ENCODE peak calls at places on chromosomes 6 and 20, in six cellular contexts. One of them, this sample, is unnamed.

GRCh38 chr6:3687847-3688246 is 63.7 kb downstream of the PXDC1 start:
- DNase-seq in GM10248: no peak
- DNase-seq in posterior vena cava: no peak
- DNase-seq in upper lobe of left lung: no peak
- DNase-seq in fibroblast of pulmonary artery: no peak
- DNase-seq in stimulated activated CD4-positive, alpha-beta T cell treated with anti-CD3 and anti-CD28 coated beads, Interleukin-15, amount 100 ng/mL, for 1 hour: no peak
- DNase-seq in this sample: no peak

GRCh38 chr6:54579011-54579410 is 267.6 kb upstream of the FAM83B start:
- DNase-seq in GM10248: no peak
- DNase-seq in posterior vena cava: no peak
- DNase-seq in upper lobe of left lung: no peak
- DNase-seq in fibroblast of pulmonary artery: no peak
- DNase-seq in stimulated activated CD4-positive, alpha-beta T cell treated with anti-CD3 and anti-CD28 coated beads, Interleukin-15, amount 100 ng/mL, for 1 hour: no peak
- DNase-seq in this sample: no peak

GRCh38 chr6:13332349-13332706 is 4.0 kb upstream of the TBC1D7 start:
- DNase-seq in GM10248: no peak
- DNase-seq in posterior vena cava: no peak
- DNase-seq in upper lobe of left lung: no peak
- DNase-seq in fibroblast of pulmonary artery: no peak
- DNase-seq in stimulated activated CD4-positive, alpha-beta T cell treated with anti-CD3 and anti-CD28 coated beads, Interleukin-15, amount 100 ng/mL, for 1 hour: no peak
- DNase-seq in this sample: no peak

GRCh38 chr20:60883517-60883916 is 368.5 kb upstream of the CDH4 start:
- DNase-seq in GM10248: no peak
- DNase-seq in posterior vena cava: no peak
- DNase-seq in upper lobe of left lung: no peak
- DNase-seq in fibroblast of pulmonary artery: no peak
- DNase-seq in stimulated activated CD4-positive, alpha-beta T cell treated with anti-CD3 and anti-CD28 coated beads, Interleukin-15, amount 100 ng/mL, for 1 hour: no peak
- DNase-seq in this sample: no peak

GRCh38 chr6:40931927-40932326 is 107.1 kb downstream of the UNC5CL start:
- DNase-seq in GM10248: no peak
- DNase-seq in posterior vena cava: no peak
- DNase-seq in upper lobe of left lung: no peak
- DNase-seq in fibroblast of pulmonary artery: peak
- DNase-seq in stimulated activated CD4-positive, alpha-beta T cell treated with anti-CD3 and anti-CD28 coated beads, Interleukin-15, amount 100 ng/mL, for 1 hour: no peak
- DNase-seq in this sample: no peak

GRCh38 chr20:44643596-44644383 is 7.7 kb downstream of the ADA start:
- DNase-seq in GM10248: no peak
- DNase-seq in posterior vena cava: peak
- DNase-seq in upper lobe of left lung: peak
- DNase-seq in fibroblast of pulmonary artery: peak
- DNase-seq in stimulated activated CD4-positive, alpha-beta T cell treated with anti-CD3 and anti-CD28 coated beads, Interleukin-15, amount 100 ng/mL, for 1 hour: peak
- DNase-seq in this sample: no peak

GRCh38 chr6:127384007-127384406 is 40.6 kb upstream of the ECHDC1 start:
- DNase-seq in GM10248: no peak
- DNase-seq in posterior vena cava: no peak
- DNase-seq in upper lobe of left lung: no peak
- DNase-seq in fibroblast of pulmonary artery: peak
- DNase-seq in stimulated activated CD4-positive, alpha-beta T cell treated with anti-CD3 and anti-CD28 coated beads, Interleukin-15, amount 100 ng/mL, for 1 hour: no peak
- DNase-seq in this sample: no peak

GRCh38 chr6:7684076-7684475 is 41.8 kb upstream of the BMP6 start:
- DNase-seq in GM10248: no peak
- DNase-seq in posterior vena cava: no peak
- DNase-seq in upper lobe of left lung: no peak
- DNase-seq in fibroblast of pulmonary artery: no peak
- DNase-seq in stimulated activated CD4-positive, alpha-beta T cell treated with anti-CD3 and anti-CD28 coated beads, Interleukin-15, amount 100 ng/mL, for 1 hour: no peak
- DNase-seq in this sample: no peak

GRCh38 chr20:31862157-31862470 is 8.2 kb downstream of the DUSP15 start:
- DNase-seq in GM10248: no peak
- DNase-seq in posterior vena cava: peak
- DNase-seq in upper lobe of left lung: no peak
- DNase-seq in fibroblast of pulmonary artery: no peak
- DNase-seq in stimulated activated CD4-positive, alpha-beta T cell treated with anti-CD3 and anti-CD28 coated beads, Interleukin-15, amount 100 ng/mL, for 1 hour: no peak
- DNase-seq in this sample: no peak

GRCh38 chr20:63365601-63366509 is 4.7 kb upstream of the CHRNA4 start:
- DNase-seq in GM10248: no peak
- DNase-seq in posterior vena cava: no peak
- DNase-seq in upper lobe of left lung: no peak
- DNase-seq in fibroblast of pulmonary artery: no peak
- DNase-seq in stimulated activated CD4-positive, alpha-beta T cell treated with anti-CD3 and anti-CD28 coated beads, Interleukin-15, amount 100 ng/mL, for 1 hour: no peak
- DNase-seq in this sample: no peak

GRCh38 chr6:32522302-32523047 is 7.6 kb downstream of the HLA-DRB5 start:
- DNase-seq in GM10248: no peak
- DNase-seq in posterior vena cava: no peak
- DNase-seq in upper lobe of left lung: no peak
- DNase-seq in fibroblast of pulmonary artery: no peak
- DNase-seq in stimulated activated CD4-positive, alpha-beta T cell treated with anti-CD3 and anti-CD28 coated beads, Interleukin-15, amount 100 ng/mL, for 1 hour: no peak
- DNase-seq in this sample: no peak

GRCh38 chr6:92201618-92202017 is 1217.7 kb downstream of the EPHA7 start:
- DNase-seq in GM10248: no peak
- DNase-seq in posterior vena cava: no peak
- DNase-seq in upper lobe of left lung: no peak
- DNase-seq in fibroblast of pulmonary artery: no peak
- DNase-seq in stimulated activated CD4-positive, alpha-beta T cell treated with anti-CD3 and anti-CD28 coated beads, Interleukin-15, amount 100 ng/mL, for 1 hour: no peak
- DNase-seq in this sample: no peak

GRCh38 chr6:53528107-53528506 is 16.8 kb downstream of the GCLC start:
- DNase-seq in GM10248: no peak
- DNase-seq in posterior vena cava: no peak
- DNase-seq in upper lobe of left lung: no peak
- DNase-seq in fibroblast of pulmonary artery: no peak
- DNase-seq in stimulated activated CD4-positive, alpha-beta T cell treated with anti-CD3 and anti-CD28 coated beads, Interleukin-15, amount 100 ng/mL, for 1 hour: no peak
- DNase-seq in this sample: no peak

GRCh38 chr6:35343092-35343834 is 905 bp downstream of the PPARD start:
- DNase-seq in GM10248: no peak
- DNase-seq in posterior vena cava: peak
- DNase-seq in upper lobe of left lung: peak
- DNase-seq in fibroblast of pulmonary artery: peak
- DNase-seq in stimulated activated CD4-positive, alpha-beta T cell treated with anti-CD3 and anti-CD28 coated beads, Interleukin-15, amount 100 ng/mL, for 1 hour: no peak
- DNase-seq in this sample: no peak

GRCh38 chr6:111263837-111264236 is 176.5 kb downstream of the SLC16A10 start:
- DNase-seq in GM10248: no peak
- DNase-seq in posterior vena cava: no peak
- DNase-seq in upper lobe of left lung: no peak
- DNase-seq in fibroblast of pulmonary artery: peak
- DNase-seq in stimulated activated CD4-positive, alpha-beta T cell treated with anti-CD3 and anti-CD28 coated beads, Interleukin-15, amount 100 ng/mL, for 1 hour: no peak
- DNase-seq in this sample: no peak

GRCh38 chr20:48791014-48791413 is 36.8 kb downstream of the PREX1 start:
- DNase-seq in GM10248: no peak
- DNase-seq in posterior vena cava: no peak
- DNase-seq in upper lobe of left lung: no peak
- DNase-seq in fibroblast of pulmonary artery: no peak
- DNase-seq in stimulated activated CD4-positive, alpha-beta T cell treated with anti-CD3 and anti-CD28 coated beads, Interleukin-15, amount 100 ng/mL, for 1 hour: no peak
- DNase-seq in this sample: no peak

GRCh38 chr6:18215436-18215835 is 48.9 kb downstream of the DEK start:
- DNase-seq in GM10248: no peak
- DNase-seq in posterior vena cava: no peak
- DNase-seq in upper lobe of left lung: no peak
- DNase-seq in fibroblast of pulmonary artery: no peak
- DNase-seq in stimulated activated CD4-positive, alpha-beta T cell treated with anti-CD3 and anti-CD28 coated beads, Interleukin-15, amount 100 ng/mL, for 1 hour: no peak
- DNase-seq in this sample: no peak

GRCh38 chr6:42984924-42985475 is 630 bp downstream of the PPP2R5D start:
- DNase-seq in GM10248: no peak
- DNase-seq in posterior vena cava: no peak
- DNase-seq in upper lobe of left lung: no peak
- DNase-seq in fibroblast of pulmonary artery: no peak
- DNase-seq in stimulated activated CD4-positive, alpha-beta T cell treated with anti-CD3 and anti-CD28 coated beads, Interleukin-15, amount 100 ng/mL, for 1 hour: no peak
- DNase-seq in this sample: no peak

GRCh38 chr6:32885698-32886286 is 31.8 kb downstream of the PSMB9 start:
- DNase-seq in GM10248: peak
- DNase-seq in posterior vena cava: no peak
- DNase-seq in upper lobe of left lung: no peak
- DNase-seq in fibroblast of pulmonary artery: peak
- DNase-seq in stimulated activated CD4-positive, alpha-beta T cell treated with anti-CD3 and anti-CD28 coated beads, Interleukin-15, amount 100 ng/mL, for 1 hour: no peak
- DNase-seq in this sample: peak

GRCh38 chr20:54794110-54794509 is 318.7 kb downstream of the DOK5 start:
- DNase-seq in GM10248: no peak
- DNase-seq in posterior vena cava: no peak
- DNase-seq in upper lobe of left lung: no peak
- DNase-seq in fibroblast of pulmonary artery: no peak
- DNase-seq in stimulated activated CD4-positive, alpha-beta T cell treated with anti-CD3 and anti-CD28 coated beads, Interleukin-15, amount 100 ng/mL, for 1 hour: no peak
- DNase-seq in this sample: no peak

GRCh38 chr6:37860226-37860839 is 40.8 kb downstream of the ZFAND3 start:
- DNase-seq in GM10248: no peak
- DNase-seq in posterior vena cava: no peak
- DNase-seq in upper lobe of left lung: no peak
- DNase-seq in fibroblast of pulmonary artery: peak
- DNase-seq in stimulated activated CD4-positive, alpha-beta T cell treated with anti-CD3 and anti-CD28 coated beads, Interleukin-15, amount 100 ng/mL, for 1 hour: no peak
- DNase-seq in this sample: peak

GRCh38 chr6:119349341-119350201 is at the start of gene MAN1A1:
- DNase-seq in GM10248: peak
- DNase-seq in posterior vena cava: peak
- DNase-seq in upper lobe of left lung: peak
- DNase-seq in fibroblast of pulmonary artery: peak
- DNase-seq in stimulated activated CD4-positive, alpha-beta T cell treated with anti-CD3 and anti-CD28 coated beads, Interleukin-15, amount 100 ng/mL, for 1 hour: peak
- DNase-seq in this sample: peak

GRCh38 chr20:12058201-12058600 is 140.5 kb downstream of the BTBD3 start:
- DNase-seq in GM10248: no peak
- DNase-seq in posterior vena cava: no peak
- DNase-seq in upper lobe of left lung: no peak
- DNase-seq in fibroblast of pulmonary artery: no peak
- DNase-seq in stimulated activated CD4-positive, alpha-beta T cell treated with anti-CD3 and anti-CD28 coated beads, Interleukin-15, amount 100 ng/mL, for 1 hour: no peak
- DNase-seq in this sample: no peak

GRCh38 chr6:107122748-107123147 is 7.4 kb upstream of the BEND3 start:
- DNase-seq in GM10248: no peak
- DNase-seq in posterior vena cava: no peak
- DNase-seq in upper lobe of left lung: no peak
- DNase-seq in fibroblast of pulmonary artery: no peak
- DNase-seq in stimulated activated CD4-positive, alpha-beta T cell treated with anti-CD3 and anti-CD28 coated beads, Interleukin-15, amount 100 ng/mL, for 1 hour: no peak
- DNase-seq in this sample: no peak

GRCh38 chr6:126761854-126762253 is 356.6 kb upstream of the RSPO3 start:
- DNase-seq in GM10248: no peak
- DNase-seq in posterior vena cava: no peak
- DNase-seq in upper lobe of left lung: no peak
- DNase-seq in fibroblast of pulmonary artery: no peak
- DNase-seq in stimulated activated CD4-positive, alpha-beta T cell treated with anti-CD3 and anti-CD28 coated beads, Interleukin-15, amount 100 ng/mL, for 1 hour: no peak
- DNase-seq in this sample: no peak

GRCh38 chr6:104638841-104639290 is 220.9 kb downstream of the HACE1 start:
- DNase-seq in GM10248: no peak
- DNase-seq in posterior vena cava: no peak
- DNase-seq in upper lobe of left lung: peak
- DNase-seq in fibroblast of pulmonary artery: peak
- DNase-seq in stimulated activated CD4-positive, alpha-beta T cell treated with anti-CD3 and anti-CD28 coated beads, Interleukin-15, amount 100 ng/mL, for 1 hour: no peak
- DNase-seq in this sample: no peak

GRCh38 chr6:40947876-40948514 is 91.0 kb downstream of the UNC5CL start:
- DNase-seq in GM10248: no peak
- DNase-seq in posterior vena cava: no peak
- DNase-seq in upper lobe of left lung: no peak
- DNase-seq in fibroblast of pulmonary artery: peak
- DNase-seq in stimulated activated CD4-positive, alpha-beta T cell treated with anti-CD3 and anti-CD28 coated beads, Interleukin-15, amount 100 ng/mL, for 1 hour: no peak
- DNase-seq in this sample: no peak

GRCh38 chr6:160438481-160438880 is 90.3 kb downstream of the SLC22A3 start:
- DNase-seq in GM10248: no peak
- DNase-seq in posterior vena cava: no peak
- DNase-seq in upper lobe of left lung: no peak
- DNase-seq in fibroblast of pulmonary artery: no peak
- DNase-seq in stimulated activated CD4-positive, alpha-beta T cell treated with anti-CD3 and anti-CD28 coated beads, Interleukin-15, amount 100 ng/mL, for 1 hour: no peak
- DNase-seq in this sample: no peak

GRCh38 chr20:13333793-13334192 is 112.7 kb downstream of the ISM1 start:
- DNase-seq in GM10248: no peak
- DNase-seq in posterior vena cava: no peak
- DNase-seq in upper lobe of left lung: no peak
- DNase-seq in fibroblast of pulmonary artery: peak
- DNase-seq in stimulated activated CD4-positive, alpha-beta T cell treated with anti-CD3 and anti-CD28 coated beads, Interleukin-15, amount 100 ng/mL, for 1 hour: no peak
- DNase-seq in this sample: no peak

GRCh38 chr20:43843965-43844660 is 70.5 kb upstream of the TOX2 start:
- DNase-seq in GM10248: no peak
- DNase-seq in posterior vena cava: no peak
- DNase-seq in upper lobe of left lung: peak
- DNase-seq in fibroblast of pulmonary artery: no peak
- DNase-seq in stimulated activated CD4-positive, alpha-beta T cell treated with anti-CD3 and anti-CD28 coated beads, Interleukin-15, amount 100 ng/mL, for 1 hour: no peak
- DNase-seq in this sample: no peak

This sample was measured in LoVo.